ENCODE peak calls at places on chromosomes 11 and 22, in ten cellular contexts. One of them, this sample, is unnamed.

GRCh38 chr11:119460582-119460981 is 37.6 kb upstream of the THY1 start:
- DNase-seq in stimulated activated CD4-positive, alpha-beta T cell treated with anti-CD3 and anti-CD28 coated beads, TNF-alpha, amount 100 ng/mL, for 48 hours: no peak
- DNase-seq in left lung: no peak
- DNase-seq in adrenal gland: no peak
- DNase-seq in mucosa of descending colon: no peak
- DNase-seq in anterior cingulate cortex: no peak
- DNase-seq in BJ: no peak
- DNase-seq in ACHN: no peak
- DNase-seq in heart right ventricle: no peak
- DNase-seq in HFF-Myc: peak
- DNase-seq in this sample: no peak

GRCh38 chr11:123145220-123145619 is 49.8 kb downstream of the CLMP start:
- DNase-seq in left lung: no peak
- DNase-seq in adrenal gland: peak
- DNase-seq in ACHN: peak
- DNase-seq in mucosa of descending colon: no peak
- DNase-seq in heart right ventricle: no peak
- DNase-seq in BJ: no peak
- DNase-seq in HFF-Myc: peak
- DNase-seq in anterior cingulate cortex: no peak
- DNase-seq in stimulated activated CD4-positive, alpha-beta T cell treated with anti-CD3 and anti-CD28 coated beads, TNF-alpha, amount 100 ng/mL, for 48 hours: no peak
- DNase-seq in this sample: no peak

GRCh38 chr11:106208795-106209194 is 131.3 kb downstream of the AASDHPPT start:
- DNase-seq in HFF-Myc: no peak
- DNase-seq in heart right ventricle: no peak
- DNase-seq in BJ: no peak
- DNase-seq in mucosa of descending colon: no peak
- DNase-seq in ACHN: no peak
- DNase-seq in anterior cingulate cortex: no peak
- DNase-seq in adrenal gland: no peak
- DNase-seq in stimulated activated CD4-positive, alpha-beta T cell treated with anti-CD3 and anti-CD28 coated beads, TNF-alpha, amount 100 ng/mL, for 48 hours: no peak
- DNase-seq in left lung: no peak
- DNase-seq in this sample: no peak

GRCh38 chr11:44036811-44037657 is 10.7 kb upstream of the ACCSL start:
- DNase-seq in mucosa of descending colon: peak
- DNase-seq in BJ: no peak
- DNase-seq in adrenal gland: peak
- DNase-seq in left lung: peak
- DNase-seq in ACHN: peak
- DNase-seq in stimulated activated CD4-positive, alpha-beta T cell treated with anti-CD3 and anti-CD28 coated beads, TNF-alpha, amount 100 ng/mL, for 48 hours: peak
- DNase-seq in heart right ventricle: peak
- DNase-seq in HFF-Myc: peak
- DNase-seq in anterior cingulate cortex: peak
- DNase-seq in this sample: peak

GRCh38 chr11:19453893-19454292 is 213.1 kb upstream of the E2F8 start:
- DNase-seq in heart right ventricle: no peak
- DNase-seq in anterior cingulate cortex: no peak
- DNase-seq in stimulated activated CD4-positive, alpha-beta T cell treated with anti-CD3 and anti-CD28 coated beads, TNF-alpha, amount 100 ng/mL, for 48 hours: no peak
- DNase-seq in left lung: no peak
- DNase-seq in mucosa of descending colon: no peak
- DNase-seq in HFF-Myc: no peak
- DNase-seq in adrenal gland: peak
- DNase-seq in BJ: no peak
- DNase-seq in ACHN: no peak
- DNase-seq in this sample: no peak

GRCh38 chr11:43992834-43993637 is 50.6 kb downstream of the C11orf96 start:
- DNase-seq in HFF-Myc: no peak
- DNase-seq in left lung: no peak
- DNase-seq in ACHN: no peak
- DNase-seq in anterior cingulate cortex: peak
- DNase-seq in adrenal gland: no peak
- DNase-seq in stimulated activated CD4-positive, alpha-beta T cell treated with anti-CD3 and anti-CD28 coated beads, TNF-alpha, amount 100 ng/mL, for 48 hours: no peak
- DNase-seq in heart right ventricle: no peak
- DNase-seq in mucosa of descending colon: peak
- DNase-seq in BJ: no peak
- DNase-seq in this sample: peak

GRCh38 chr11:6695377-6695776 is 12.2 kb upstream of the MRPL17 start:
- DNase-seq in adrenal gland: no peak
- DNase-seq in mucosa of descending colon: no peak
- DNase-seq in ACHN: no peak
- DNase-seq in left lung: no peak
- DNase-seq in anterior cingulate cortex: no peak
- DNase-seq in BJ: peak
- DNase-seq in HFF-Myc: no peak
- DNase-seq in stimulated activated CD4-positive, alpha-beta T cell treated with anti-CD3 and anti-CD28 coated beads, TNF-alpha, amount 100 ng/mL, for 48 hours: no peak
- DNase-seq in heart right ventricle: no peak
- DNase-seq in this sample: no peak

GRCh38 chr11:122189259-122189658 is 73.2 kb upstream of the BLID start:
- DNase-seq in adrenal gland: peak
- DNase-seq in stimulated activated CD4-positive, alpha-beta T cell treated with anti-CD3 and anti-CD28 coated beads, TNF-alpha, amount 100 ng/mL, for 48 hours: no peak
- DNase-seq in mucosa of descending colon: no peak
- DNase-seq in anterior cingulate cortex: no peak
- DNase-seq in BJ: peak
- DNase-seq in heart right ventricle: no peak
- DNase-seq in left lung: no peak
- DNase-seq in HFF-Myc: peak
- DNase-seq in ACHN: peak
- DNase-seq in this sample: no peak

GRCh38 chr22:32584650-32585049 is 110.0 kb downstream of the FBXO7 start:
- DNase-seq in anterior cingulate cortex: no peak
- DNase-seq in left lung: no peak
- DNase-seq in ACHN: no peak
- DNase-seq in heart right ventricle: no peak
- DNase-seq in mucosa of descending colon: no peak
- DNase-seq in adrenal gland: no peak
- DNase-seq in HFF-Myc: no peak
- DNase-seq in BJ: no peak
- DNase-seq in stimulated activated CD4-positive, alpha-beta T cell treated with anti-CD3 and anti-CD28 coated beads, TNF-alpha, amount 100 ng/mL, for 48 hours: no peak
- DNase-seq in this sample: no peak

GRCh38 chr11:125201525-125202121 is 37.1 kb downstream of the PKNOX2 start:
- DNase-seq in BJ: no peak
- DNase-seq in left lung: no peak
- DNase-seq in adrenal gland: no peak
- DNase-seq in HFF-Myc: no peak
- DNase-seq in heart right ventricle: no peak
- DNase-seq in stimulated activated CD4-positive, alpha-beta T cell treated with anti-CD3 and anti-CD28 coated beads, TNF-alpha, amount 100 ng/mL, for 48 hours: no peak
- DNase-seq in ACHN: no peak
- DNase-seq in anterior cingulate cortex: no peak
- DNase-seq in mucosa of descending colon: no peak
- DNase-seq in this sample: peak

GRCh38 chr11:77073328-77074001 is 6.7 kb downstream of the CAPN5 start:
- DNase-seq in left lung: peak
- DNase-seq in stimulated activated CD4-positive, alpha-beta T cell treated with anti-CD3 and anti-CD28 coated beads, TNF-alpha, amount 100 ng/mL, for 48 hours: no peak
- DNase-seq in heart right ventricle: peak
- DNase-seq in BJ: peak
- DNase-seq in adrenal gland: peak
- DNase-seq in anterior cingulate cortex: peak
- DNase-seq in mucosa of descending colon: peak
- DNase-seq in HFF-Myc: peak
- DNase-seq in ACHN: peak
- DNase-seq in this sample: peak

GRCh38 chr22:45742866-45743450 is 71.3 kb downstream of the ATXN10 start:
- DNase-seq in HFF-Myc: no peak
- DNase-seq in ACHN: no peak
- DNase-seq in left lung: no peak
- DNase-seq in BJ: peak
- DNase-seq in mucosa of descending colon: no peak
- DNase-seq in stimulated activated CD4-positive, alpha-beta T cell treated with anti-CD3 and anti-CD28 coated beads, TNF-alpha, amount 100 ng/mL, for 48 hours: no peak
- DNase-seq in adrenal gland: peak
- DNase-seq in heart right ventricle: no peak
- DNase-seq in anterior cingulate cortex: no peak
- DNase-seq in this sample: no peak

GRCh38 chr11:87431386-87431785 is 393.7 kb downstream of the TMEM135 start:
- DNase-seq in HFF-Myc: no peak
- DNase-seq in BJ: no peak
- DNase-seq in anterior cingulate cortex: no peak
- DNase-seq in ACHN: no peak
- DNase-seq in stimulated activated CD4-positive, alpha-beta T cell treated with anti-CD3 and anti-CD28 coated beads, TNF-alpha, amount 100 ng/mL, for 48 hours: no peak
- DNase-seq in adrenal gland: no peak
- DNase-seq in heart right ventricle: no peak
- DNase-seq in left lung: no peak
- DNase-seq in mucosa of descending colon: no peak
- DNase-seq in this sample: no peak

GRCh38 chr11:113667801-113668200 is 38.3 kb downstream of the TMPRSS5 start:
- DNase-seq in left lung: no peak
- DNase-seq in mucosa of descending colon: no peak
- DNase-seq in ACHN: no peak
- DNase-seq in BJ: no peak
- DNase-seq in stimulated activated CD4-positive, alpha-beta T cell treated with anti-CD3 and anti-CD28 coated beads, TNF-alpha, amount 100 ng/mL, for 48 hours: no peak
- DNase-seq in heart right ventricle: no peak
- DNase-seq in HFF-Myc: no peak
- DNase-seq in anterior cingulate cortex: no peak
- DNase-seq in adrenal gland: no peak
- DNase-seq in this sample: no peak

GRCh38 chr11:117767071-117767470 is 29.9 kb downstream of the DSCAML1 start:
- DNase-seq in ACHN: no peak
- DNase-seq in mucosa of descending colon: no peak
- DNase-seq in adrenal gland: no peak
- DNase-seq in BJ: no peak
- DNase-seq in left lung: no peak
- DNase-seq in HFF-Myc: no peak
- DNase-seq in heart right ventricle: no peak
- DNase-seq in stimulated activated CD4-positive, alpha-beta T cell treated with anti-CD3 and anti-CD28 coated beads, TNF-alpha, amount 100 ng/mL, for 48 hours: no peak
- DNase-seq in anterior cingulate cortex: no peak
- DNase-seq in this sample: no peak

This sample was measured in Ammon's horn.